ENCODE peak calls at places on chromosomes 6 and 20, in nine cellular contexts. Y is dorsolateral prefrontal cortex; Z is iPS-NIHi11; R is EH; J is Ammon's horn; B is activated CD4-positive, CD25-positive, alpha-beta regulatory T cell; A is naive B cell; G is ACHN; S is left ventricle myocardium inferior. T is an unnamed sample.

GRCh38 chr6:34412643-34413214 is 13.1 kb downstream of the RPS10 start:
- DNase-seq in Y (no peak), Z (no peak), R (peak; percentile 43), J (no peak), B (no peak), A (no peak), G (no peak), S (no peak), T (no peak)

GRCh38 chr6:5339757-5340156 is 78.4 kb downstream of the FARS2 start:
- DNase-seq in Y (no peak), Z (no peak), R (no peak), J (peak; percentile 18), B (no peak), A (no peak), G (no peak), S (no peak), T (no peak)

GRCh38 chr6:232896-233640 is 59.2 kb upstream of the DUSP22 start:
- DNase-seq in Y (no peak), Z (no peak), R (no peak), J (no peak), B (no peak), A (no peak), G (no peak), S (no peak), T (no peak)

GRCh38 chr6:51459958-51460357 is 627.5 kb downstream of the PKHD1 start:
- DNase-seq in Y (no peak), Z (no peak), R (no peak), J (no peak), B (no peak), A (no peak), G (no peak), S (no peak), T (no peak)

GRCh38 chr6:142647436-142648389 is 297.3 kb downstream of the HIVEP2 start:
- DNase-seq in Y (no peak), Z (no peak), R (no peak), J (no peak), B (no peak), A (no peak), G (no peak), S (no peak), T (no peak)

GRCh38 chr6:92806254-92806653 is 613.1 kb downstream of the EPHA7 start:
- DNase-seq in Y (no peak), Z (no peak), R (no peak), J (no peak), B (no peak), A (no peak), G (no peak), S (no peak), T (no peak)

GRCh38 chr20:38590682-38591483 is 9.9 kb downstream of the ADIG start:
- DNase-seq in Y (no peak), Z (no peak), R (no peak), J (no peak), B (no peak), A (no peak), G (peak; percentile 15), S (no peak), T (no peak)

GRCh38 chr6:152295920-152296319 is 341.2 kb downstream of the SYNE1 start:
- DNase-seq in Y (no peak), Z (no peak), R (no peak), J (no peak), B (no peak), A (no peak), G (no peak), S (no peak), T (no peak)

GRCh38 chr20:10078403-10078802 is 43.6 kb downstream of the ANKEF1 start:
- DNase-seq in Y (no peak), Z (no peak), R (no peak), J (no peak), B (no peak), A (no peak), G (no peak), S (no peak), T (peak; percentile 15)

GRCh38 chr6:163036251-163036650 is 308.5 kb downstream of the PACRG start:
- DNase-seq in Y (no peak), Z (no peak), R (no peak), J (no peak), B (no peak), A (no peak), G (no peak), S (no peak), T (no peak)

GRCh38 chr20:24769878-24770627 is 179.0 kb upstream of the CST7 start:
- DNase-seq in Y (peak; percentile 36), Z (no peak), R (no peak), J (no peak), B (no peak), A (no peak), G (no peak), S (no peak), T (no peak)

GRCh38 chr6:3259491-3259958 is 778 bp downstream of the PSMG4 start:
- DNase-seq in Y (no peak), Z (peak; percentile 67), R (peak; percentile 57), J (peak; percentile 69), B (no peak), A (peak; percentile 28), G (peak; percentile 25), S (peak; percentile 31), T (peak; percentile 34)

GRCh38 chr6:91485047-91485446 is 898.2 kb upstream of the MAP3K7 start:
- DNase-seq in Y (no peak), Z (no peak), R (no peak), J (no peak), B (no peak), A (no peak), G (no peak), S (no peak), T (no peak)

GRCh38 chr6:132087391-132087790 is 136.2 kb upstream of the CCN2 start:
- DNase-seq in Y (no peak), Z (no peak), R (peak; percentile 77), J (no peak), B (no peak), A (no peak), G (no peak), S (no peak), T (no peak)

GRCh38 chr20:11101243-11101642 is 427.4 kb upstream of the JAG1 start:
- DNase-seq in Y (no peak), Z (no peak), R (peak; percentile 37), J (no peak), B (no peak), A (no peak), G (no peak), S (no peak), T (no peak)

GRCh38 chr20:48631114-48632016 is 196.4 kb downstream of the PREX1 start:
- DNase-seq in Y (no peak), Z (no peak), R (peak; percentile 30), J (peak; percentile 60), B (no peak), A (no peak), G (no peak), S (no peak), T (no peak)

GRCh38 chr20:30168025-30168799 is 1089.3 kb upstream of the DEFB115 start:
- DNase-seq in Y (no peak), Z (peak; percentile 1), R (no peak), J (no peak), B (no peak), A (peak; percentile 2), G (no peak), S (no peak), T (no peak)

GRCh38 chr20:36305602-36306556 is at the start of gene DLGAP4:
- DNase-seq in Y (no peak), Z (peak; percentile 81), R (no peak), J (no peak), B (no peak), A (no peak), G (no peak), S (no peak), T (peak; percentile 38)

GRCh38 chr6:113128020-113128419 is 729.1 kb upstream of the MARCKS start:
- DNase-seq in Y (no peak), Z (no peak), R (no peak), J (no peak), B (no peak), A (no peak), G (no peak), S (no peak), T (no peak)

GRCh38 chr20:38278150-38278549 is 17.6 kb upstream of the KIAA1755 start:
- DNase-seq in Y (peak; percentile 54), Z (no peak), R (no peak), J (peak; percentile 66), B (no peak), A (no peak), G (no peak), S (no peak), T (no peak)

GRCh38 chr20:53956013-53956715 is 114.2 kb downstream of the BCAS1 start:
- DNase-seq in Y (no peak), Z (no peak), R (no peak), J (no peak), B (no peak), A (no peak), G (no peak), S (no peak), T (no peak)

GRCh38 chr20:341682-342081 is 5.2 kb upstream of the NRSN2 start:
- DNase-seq in Y (no peak), Z (no peak), R (peak; percentile 91), J (no peak), B (no peak), A (no peak), G (peak; percentile 84), S (no peak), T (no peak)

GRCh38 chr6:108941867-108942266 is 93.6 kb downstream of the ARMC2 start:
- DNase-seq in Y (no peak), Z (no peak), R (peak; percentile 21), J (no peak), B (no peak), A (no peak), G (no peak), S (no peak), T (no peak)

GRCh38 chr20:22623211-22623610 is 38.8 kb upstream of the FOXA2 start:
- DNase-seq in Y (no peak), Z (peak; percentile 21), R (no peak), J (no peak), B (no peak), A (no peak), G (no peak), S (no peak), T (no peak)

GRCh38 chr6:16326971-16327776 is 88.8 kb downstream of the GMPR start:
- DNase-seq in Y (no peak), Z (no peak), R (no peak), J (no peak), B (no peak), A (no peak), G (no peak), S (no peak), T (no peak)

GRCh38 chr6:151014404-151015150 is 149.1 kb downstream of the MTHFD1L start:
- DNase-seq in Y (peak; percentile 75), Z (peak; percentile 78), R (peak; percentile 68), J (peak; percentile 76), B (peak; percentile 35), A (peak; percentile 37), G (peak; percentile 60), S (peak; percentile 62), T (peak; percentile 82)

GRCh38 chr20:62818592-62819493 is 2.0 kb downstream of the COL9A3 start:
- DNase-seq in Y (peak; percentile 78), Z (peak; percentile 51), R (peak; percentile 42), J (peak; percentile 81), B (no peak), A (no peak), G (no peak), S (peak; percentile 76), T (peak; percentile 38)

GRCh38 chr20:44781791-44782190 is 28.6 kb downstream of the RIMS4 start:
- DNase-seq in Y (no peak), Z (no peak), R (no peak), J (no peak), B (no peak), A (no peak), G (no peak), S (no peak), T (no peak)

GRCh38 chr6:7902867-7903266 is 7.7 kb downstream of the TXNDC5 start:
- DNase-seq in Y (no peak), Z (no peak), R (no peak), J (no peak), B (no peak), A (no peak), G (no peak), S (no peak), T (no peak)

GRCh38 chr6:159134701-159135364 is 34.4 kb upstream of the FNDC1 start:
- DNase-seq in Y (peak; percentile 74), Z (peak; percentile 82), R (peak; percentile 67), J (peak; percentile 88), B (peak; percentile 55), A (peak; percentile 79), G (peak; percentile 51), S (peak; percentile 30), T (peak; percentile 85)

T was measured in cerebellum.